ENCODE peak calls at places on chromosomes 2 and 18, in six cellular contexts. One of them, this sample, is unnamed.

GRCh38 chr18:11665146-11665545 is 23.9 kb upstream of the GNAL start:
- DNase-seq in GM12878: no peak
- DNase-seq in SK-N-SH: no peak
- DNase-seq in H1: no peak
- DNase-seq in K562: no peak
- DNase-seq in HepG2: no peak
- DNase-seq in this sample: no peak

GRCh38 chr2:23599006-23599405 is 214.0 kb downstream of the KLHL29 start:
- DNase-seq in GM12878: no peak
- DNase-seq in SK-N-SH: no peak
- DNase-seq in H1: no peak
- DNase-seq in K562: no peak
- DNase-seq in HepG2: no peak
- DNase-seq in this sample: no peak

GRCh38 chr2:17306219-17306618 is 212.0 kb downstream of the RAD51AP2 start:
- DNase-seq in GM12878: no peak
- DNase-seq in SK-N-SH: no peak
- DNase-seq in H1: no peak
- DNase-seq in K562: no peak
- DNase-seq in HepG2: peak; percentile 10
- DNase-seq in this sample: no peak

GRCh38 chr2:2572393-2573204 is 241.5 kb upstream of the MYT1L start:
- DNase-seq in GM12878: no peak
- DNase-seq in SK-N-SH: no peak
- DNase-seq in H1: no peak
- DNase-seq in K562: no peak
- DNase-seq in HepG2: no peak
- DNase-seq in this sample: no peak

GRCh38 chr2:120395221-120395620 is 49.3 kb downstream of the INHBB start:
- DNase-seq in GM12878: no peak
- DNase-seq in SK-N-SH: no peak
- DNase-seq in H1: no peak
- DNase-seq in K562: no peak
- DNase-seq in HepG2: no peak
- DNase-seq in this sample: no peak

GRCh38 chr2:61948661-61949457 is 43.4 kb downstream of the COMMD1 start:
- DNase-seq in GM12878: no peak
- DNase-seq in SK-N-SH: no peak
- DNase-seq in H1: no peak
- DNase-seq in K562: no peak
- DNase-seq in HepG2: no peak
- DNase-seq in this sample: no peak

GRCh38 chr18:49838381-49838780 is 25.0 kb upstream of the ACAA2 start:
- DNase-seq in GM12878: no peak
- DNase-seq in SK-N-SH: no peak
- DNase-seq in H1: no peak
- DNase-seq in K562: no peak
- DNase-seq in HepG2: no peak
- DNase-seq in this sample: no peak

GRCh38 chr2:157692768-157693167 is 64.1 kb upstream of the ACVR1C start:
- DNase-seq in GM12878: no peak
- DNase-seq in SK-N-SH: no peak
- DNase-seq in H1: no peak
- DNase-seq in K562: no peak
- DNase-seq in HepG2: no peak
- DNase-seq in this sample: no peak

GRCh38 chr2:82198809-82199492 is 1894.4 kb upstream of the LRRTM1 start:
- DNase-seq in GM12878: no peak
- DNase-seq in SK-N-SH: no peak
- DNase-seq in H1: no peak
- DNase-seq in K562: no peak
- DNase-seq in HepG2: no peak
- DNase-seq in this sample: no peak

GRCh38 chr2:74181739-74182138 is 3.1 kb upstream of the MOB1A start:
- DNase-seq in GM12878: peak; percentile 86
- DNase-seq in SK-N-SH: peak; percentile 41
- DNase-seq in H1: no peak
- DNase-seq in K562: peak; percentile 60
- DNase-seq in HepG2: no peak
- DNase-seq in this sample: peak; percentile 84

GRCh38 chr2:14199040-14199439 is 433.5 kb upstream of the LRATD1 start:
- DNase-seq in GM12878: no peak
- DNase-seq in SK-N-SH: no peak
- DNase-seq in H1: no peak
- DNase-seq in K562: no peak
- DNase-seq in HepG2: no peak
- DNase-seq in this sample: no peak

GRCh38 chr2:167844714-167845530 is 402.5 kb downstream of the STK39 start:
- DNase-seq in GM12878: no peak
- DNase-seq in SK-N-SH: no peak
- DNase-seq in H1: peak; percentile 47
- DNase-seq in K562: no peak
- DNase-seq in HepG2: peak; percentile 36
- DNase-seq in this sample: no peak

GRCh38 chr2:64514018-64514417 is 10.1 kb upstream of the AFTPH start:
- DNase-seq in GM12878: no peak
- DNase-seq in SK-N-SH: no peak
- DNase-seq in H1: no peak
- DNase-seq in K562: no peak
- DNase-seq in HepG2: no peak
- DNase-seq in this sample: no peak

GRCh38 chr2:237157551-237158102 is 71.9 kb downstream of the COPS8 start:
- DNase-seq in GM12878: no peak
- DNase-seq in SK-N-SH: no peak
- DNase-seq in H1: no peak
- DNase-seq in K562: no peak
- DNase-seq in HepG2: no peak
- DNase-seq in this sample: no peak

DNA sequence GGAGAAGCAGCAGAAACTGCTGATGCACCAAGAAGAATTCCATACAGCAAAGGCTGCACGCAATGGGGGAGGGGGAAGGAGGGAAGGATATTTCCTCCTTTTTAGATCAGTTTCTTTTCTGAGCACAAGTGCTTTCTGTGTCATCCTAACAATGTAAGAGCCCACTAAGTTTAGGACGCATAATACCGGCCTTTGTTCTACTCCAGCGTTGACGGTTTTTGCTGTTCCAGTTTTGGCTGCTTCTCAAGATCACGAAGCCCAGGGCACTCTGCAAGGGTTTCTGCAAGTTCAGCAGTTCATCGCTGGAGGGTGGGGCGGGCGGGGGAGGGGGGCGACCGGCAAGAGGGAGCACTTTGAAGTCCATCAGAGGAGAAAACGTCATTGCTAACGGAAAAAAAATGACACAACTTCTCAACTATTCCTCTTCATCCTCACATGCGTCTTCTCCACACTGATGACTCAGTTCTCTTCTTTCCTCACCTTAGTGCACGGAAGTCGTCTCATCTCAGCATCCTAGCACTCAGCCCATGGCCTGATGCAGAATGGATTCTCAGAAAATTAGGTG is 8.7 kb downstream of the FAM178B start:
- DNase-seq in GM12878: no peak
- DNase-seq in SK-N-SH: no peak
- DNase-seq in H1: no peak
- DNase-seq in K562: no peak
- DNase-seq in HepG2: no peak
- DNase-seq in this sample: no peak
- TF ChIP-seq GABPA in GM12878: no peak
- TF ChIP-seq GABPA in SK-N-SH: no peak
- TF ChIP-seq GABPA in H1: no peak
- TF ChIP-seq GABPA in K562: no peak
- TF ChIP-seq GABPA in HepG2: no peak
- TF ChIP-seq GABPA in this sample: no peak

DNA sequence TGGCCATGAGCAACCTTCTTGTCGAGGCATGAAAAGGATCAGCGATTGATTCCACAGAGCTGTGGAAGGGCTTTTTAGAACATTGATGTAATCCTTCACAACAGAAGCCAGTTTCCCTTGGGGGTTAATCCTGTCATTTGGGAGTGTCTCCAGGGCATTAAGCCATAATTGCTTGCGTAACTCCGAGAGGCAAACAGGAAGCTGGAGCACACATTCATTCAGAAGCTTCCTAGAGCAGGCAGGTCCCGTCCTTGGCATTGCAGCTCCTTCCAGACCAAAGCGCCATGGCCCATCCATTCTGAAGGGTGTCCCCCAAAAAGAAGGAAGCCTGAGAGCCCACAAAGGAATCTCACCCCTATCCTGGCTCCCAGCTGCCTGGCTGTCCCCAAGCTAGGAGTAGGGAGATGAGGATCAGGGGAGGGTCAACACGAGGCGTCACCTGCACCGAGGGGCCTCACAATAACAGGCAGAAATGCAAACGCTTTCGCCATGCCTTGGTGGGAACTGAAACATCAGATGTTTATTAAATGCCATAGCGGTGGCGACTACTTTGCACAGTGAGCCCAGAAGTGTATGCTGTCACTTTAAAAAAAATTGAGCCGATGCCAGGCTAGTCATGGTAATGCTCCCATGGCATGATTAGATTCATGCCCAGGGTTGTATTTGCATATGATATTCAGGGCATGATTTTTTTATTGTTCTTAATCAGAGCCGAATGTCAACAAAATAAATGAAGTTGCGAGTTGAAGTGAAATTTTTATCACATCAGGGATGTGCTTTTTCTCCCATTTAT is 339.4 kb downstream of the BCL11A start:
- DNase-seq in GM12878: no peak
- DNase-seq in SK-N-SH: no peak
- DNase-seq in H1: no peak
- DNase-seq in K562: no peak
- DNase-seq in HepG2: no peak
- DNase-seq in this sample: peak; percentile 33
- TF ChIP-seq GABPA in GM12878: no peak
- TF ChIP-seq GABPA in SK-N-SH: no peak
- TF ChIP-seq GABPA in H1: no peak
- TF ChIP-seq GABPA in K562: no peak
- TF ChIP-seq GABPA in HepG2: peak; percentile 10
- TF ChIP-seq GABPA in this sample: no peak

GRCh38 chr2:47783491-47784330 is 766 bp downstream of the MSH6 start:
- DNase-seq in GM12878: peak; percentile 12
- DNase-seq in SK-N-SH: peak; percentile 98
- DNase-seq in H1: peak; percentile 51
- DNase-seq in K562: peak; percentile 86
- DNase-seq in HepG2: peak; percentile 60
- DNase-seq in this sample: peak; percentile 65
- TF ChIP-seq GABPA in GM12878: no peak
- TF ChIP-seq GABPA in SK-N-SH: no peak
- TF ChIP-seq GABPA in H1: no peak
- TF ChIP-seq GABPA in K562: no peak
- TF ChIP-seq GABPA in HepG2: no peak
- TF ChIP-seq GABPA in this sample: no peak

GRCh38 chr2:229712125-229712524 is 2.2 kb downstream of the DNER start:
- DNase-seq in GM12878: no peak
- DNase-seq in SK-N-SH: no peak
- DNase-seq in H1: no peak
- DNase-seq in K562: no peak
- DNase-seq in HepG2: no peak
- DNase-seq in this sample: no peak
- TF ChIP-seq GABPA in GM12878: no peak
- TF ChIP-seq GABPA in SK-N-SH: no peak
- TF ChIP-seq GABPA in H1: no peak
- TF ChIP-seq GABPA in K562: no peak
- TF ChIP-seq GABPA in HepG2: no peak
- TF ChIP-seq GABPA in this sample: no peak

DNA sequence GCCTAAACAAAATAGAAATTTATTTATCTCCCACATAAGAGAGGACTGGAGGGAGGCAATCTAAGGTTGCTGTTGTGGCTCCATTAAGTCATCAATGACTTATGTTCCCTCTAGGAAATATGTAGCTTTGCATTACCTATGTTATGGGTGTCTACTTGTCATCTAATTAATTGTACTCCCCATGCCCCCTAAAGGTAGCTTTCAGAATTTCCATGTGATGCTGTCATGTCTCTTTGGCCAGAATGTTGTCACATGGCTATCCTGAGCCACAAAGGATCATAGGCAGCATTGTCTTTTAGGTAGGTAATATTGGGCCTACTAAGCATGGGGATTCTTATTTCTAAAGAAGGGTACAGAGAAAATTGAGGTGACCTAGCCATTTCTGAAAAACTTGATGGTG is 935.6 kb upstream of the FANCL start:
- DNase-seq in GM12878: no peak
- DNase-seq in SK-N-SH: no peak
- DNase-seq in H1: no peak
- DNase-seq in K562: no peak
- DNase-seq in HepG2: no peak
- DNase-seq in this sample: no peak
- TF ChIP-seq GABPA in GM12878: no peak
- TF ChIP-seq GABPA in SK-N-SH: no peak
- TF ChIP-seq GABPA in H1: no peak
- TF ChIP-seq GABPA in K562: no peak
- TF ChIP-seq GABPA in HepG2: no peak
- TF ChIP-seq GABPA in this sample: no peak

DNA sequence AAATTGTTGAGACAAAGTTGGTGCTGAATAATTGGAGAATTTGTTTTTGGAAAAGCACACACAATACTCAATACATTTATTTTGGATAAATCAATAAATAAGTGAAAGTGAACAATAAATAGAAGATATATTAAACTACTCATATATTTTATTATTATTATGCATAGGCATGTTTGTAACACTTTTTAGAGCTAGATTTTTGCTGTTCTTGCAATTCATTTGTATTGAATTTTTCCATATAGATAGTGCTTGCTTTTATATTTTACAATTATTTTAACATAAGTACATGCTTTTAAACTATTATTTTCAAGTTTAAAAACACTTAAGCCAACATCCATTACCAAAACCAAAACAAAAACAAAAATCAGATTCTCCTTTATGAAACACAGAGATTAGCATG is 43.9 kb downstream of the BAZ2B start:
- DNase-seq in GM12878: no peak
- DNase-seq in SK-N-SH: no peak
- DNase-seq in H1: no peak
- DNase-seq in K562: no peak
- DNase-seq in HepG2: no peak
- DNase-seq in this sample: no peak
- TF ChIP-seq GABPA in GM12878: no peak
- TF ChIP-seq GABPA in SK-N-SH: no peak
- TF ChIP-seq GABPA in H1: no peak
- TF ChIP-seq GABPA in K562: no peak
- TF ChIP-seq GABPA in HepG2: no peak
- TF ChIP-seq GABPA in this sample: no peak

DNA sequence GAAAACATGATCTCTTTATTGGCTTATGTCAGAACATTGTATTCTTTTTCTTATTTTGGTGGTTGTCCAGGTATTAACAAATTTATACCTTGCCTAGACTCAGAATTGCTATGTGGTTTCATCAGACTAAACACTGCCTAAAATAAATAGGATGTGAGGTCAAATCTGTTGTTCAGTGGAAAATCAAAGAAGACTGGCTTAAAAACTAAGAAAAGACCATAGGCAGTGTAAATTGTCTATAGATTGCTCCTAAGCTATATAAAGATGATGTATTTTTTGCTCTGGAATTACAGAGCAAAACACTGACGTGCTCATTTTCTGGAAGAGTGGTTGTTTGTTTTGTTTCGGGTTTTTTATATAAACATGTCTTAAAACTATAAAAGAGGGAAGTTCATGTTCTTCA is 266.1 kb downstream of the ALPK2 start:
- DNase-seq in GM12878: no peak
- DNase-seq in SK-N-SH: no peak
- DNase-seq in H1: no peak
- DNase-seq in K562: no peak
- DNase-seq in HepG2: no peak
- DNase-seq in this sample: no peak
- TF ChIP-seq GABPA in GM12878: no peak
- TF ChIP-seq GABPA in SK-N-SH: no peak
- TF ChIP-seq GABPA in H1: no peak
- TF ChIP-seq GABPA in K562: no peak
- TF ChIP-seq GABPA in HepG2: no peak
- TF ChIP-seq GABPA in this sample: no peak